ENCODE peak calls at places on chromosomes 3 and 15, in six cellular contexts. Q is IMR-90, R is GM12878, S is HepG2, P is GM23338, I is PC-3. V is an unnamed sample.

GRCh38 chr3:38027466-38028465 is 1.7 kb downstream of the PLCD1 start:
- DNase-seq in Q (no peak), R (no peak), S (no peak), P (no peak), I (no peak), V (no peak)

GRCh38 chr15:62600376-62600775 is 435.3 kb upstream of the C2CD4B start:
- DNase-seq in Q (no peak), R (no peak), S (no peak), P (no peak), I (no peak), V (no peak)

GRCh38 chr3:123755508-123755907 is 128.6 kb downstream of the MYLK start:
- DNase-seq in Q (no peak), R (no peak), S (peak), P (no peak), I (no peak), V (no peak)

GRCh38 chr3:101780661-101781060 is 1.6 kb downstream of the NXPE3 start:
- DNase-seq in Q (peak), R (no peak), S (peak), P (peak), I (peak), V (no peak)

GRCh38 chr3:47035645-47036044 is 56.2 kb downstream of the NBEAL2 start:
- DNase-seq in Q (peak), R (no peak), S (peak), P (no peak), I (no peak), V (no peak)

GRCh38 chr3:14561051-14561634 is 21.0 kb upstream of the GRIP2 start:
- DNase-seq in Q (peak), R (no peak), S (no peak), P (no peak), I (peak), V (no peak)

GRCh38 chr15:38551720-38552627 is 12.6 kb downstream of the RASGRP1 start:
- DNase-seq in Q (no peak), R (no peak), S (no peak), P (peak), I (no peak), V (no peak)

GRCh38 chr15:55282284-55282833 is 7.3 kb downstream of the RAB27A start:
- DNase-seq in Q (peak), R (no peak), S (no peak), P (no peak), I (peak), V (no peak)

GRCh38 chr15:65411470-65412071 is 11.2 kb downstream of the IGDCC4 start:
- DNase-seq in Q (peak), R (no peak), S (no peak), P (no peak), I (peak), V (no peak)

DNA sequence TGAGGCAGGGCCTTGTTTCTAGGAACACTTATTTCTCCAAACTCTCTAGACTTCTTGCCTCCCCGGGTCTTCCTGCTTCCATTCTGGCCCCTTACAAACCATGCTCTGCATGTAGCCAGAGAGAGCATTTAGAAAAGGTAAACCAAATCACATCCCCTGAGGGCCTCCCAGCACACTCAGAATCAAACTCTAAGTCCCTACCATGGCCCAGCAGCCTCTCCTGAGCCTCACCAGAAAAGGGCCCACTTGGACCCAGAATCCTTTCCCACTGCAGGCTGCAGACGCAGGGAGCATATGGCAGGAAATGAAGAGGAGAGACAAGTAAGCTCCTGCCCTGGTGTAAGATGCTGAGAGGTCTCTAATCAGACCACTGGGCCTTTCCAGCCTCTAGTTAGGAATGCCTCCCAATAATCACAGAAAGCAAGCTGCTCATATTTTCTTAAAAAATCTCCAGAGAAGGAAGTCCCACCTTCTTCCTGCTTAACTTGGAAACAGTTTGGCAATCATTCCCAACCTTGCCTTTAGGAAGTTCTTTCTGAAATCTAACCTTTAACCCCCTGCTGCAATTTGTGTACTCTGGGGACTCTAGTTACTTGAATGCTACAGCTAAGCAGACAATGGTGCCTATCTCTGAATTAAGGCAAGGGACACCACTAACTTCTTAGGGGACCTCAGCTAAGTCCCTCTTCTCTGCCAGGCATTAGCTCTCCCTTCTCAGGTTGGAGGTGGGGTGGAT is 4.2 kb downstream of the AMOTL2 start:
- DNase-seq in Q (no peak), R (no peak), S (no peak), P (no peak), I (no peak), V (no peak)
- H3K4me2 ChIP-seq in Q (peak), R (no peak), S (no peak), P (no peak), I (no peak), V (no peak)

GRCh38 chr3:159787191-159787590 is 201.4 kb upstream of the IL12A start:
- DNase-seq in Q (peak), R (no peak), S (peak), P (no peak), I (peak), V (no peak)

GRCh38 chr3:159788291-159788690 is 200.3 kb upstream of the IL12A start:
- DNase-seq in Q (no peak), R (no peak), S (no peak), P (no peak), I (no peak), V (no peak)

GRCh38 chr3:159786489-159787181 is 202.0 kb upstream of the IL12A start:
- DNase-seq in Q (no peak), R (no peak), S (no peak), P (no peak), I (no peak), V (no peak)

GRCh38 chr3:159788987-159789386 is 199.6 kb upstream of the IL12A start:
- DNase-seq in Q (no peak), R (no peak), S (no peak), P (no peak), I (no peak), V (no peak)

DNA sequence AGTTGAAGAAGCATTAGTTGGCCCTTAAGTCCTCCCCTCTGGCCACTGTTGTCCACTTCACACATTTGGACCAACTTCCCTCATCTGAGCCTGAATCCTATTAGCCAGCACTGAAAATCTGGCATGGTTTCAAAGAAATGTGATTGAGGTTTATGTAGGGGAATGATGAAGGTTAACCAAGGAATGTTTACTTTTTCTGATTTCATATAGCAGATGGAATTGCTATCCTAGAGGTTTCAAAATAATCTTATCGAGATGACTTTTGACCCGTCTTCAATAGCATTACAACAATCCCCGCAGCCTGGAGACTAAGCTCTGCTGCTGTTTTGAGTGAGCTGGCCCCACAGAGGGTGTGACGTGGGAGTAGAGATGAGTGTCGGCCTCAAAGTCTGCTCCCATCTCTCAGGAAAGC is 200.8 kb upstream of the IL12A start:
- DNase-seq in Q (peak), R (no peak), S (peak), P (no peak), I (peak), V (no peak)
- H3K4me2 ChIP-seq in Q (peak), R (no peak), S (peak), P (no peak), I (peak), V (no peak)

GRCh38 chr15:80019168-80019745 is 40.2 kb upstream of the ZFAND6 start:
- DNase-seq in Q (no peak), R (no peak), S (no peak), P (no peak), I (no peak), V (no peak)

GRCh38 chr15:80026310-80026709 is 33.2 kb upstream of the ZFAND6 start:
- DNase-seq in Q (no peak), R (no peak), S (no peak), P (no peak), I (no peak), V (no peak)

GRCh38 chr15:80015156-80015555 is 44.2 kb upstream of the BCL2A1 start:
- DNase-seq in Q (no peak), R (no peak), S (no peak), P (no peak), I (no peak), V (no peak)

GRCh38 chr15:80020731-80021130 is 38.7 kb upstream of the ZFAND6 start:
- DNase-seq in Q (no peak), R (no peak), S (no peak), P (no peak), I (no peak), V (no peak)
- H3K4me2 ChIP-seq in Q (no peak), R (peak), S (no peak), P (no peak), I (no peak), V (no peak)

GRCh38 chr3:136196401-136197158 is 445 bp upstream of the MSL2 start:
- DNase-seq in Q (peak), R (peak), S (peak), P (peak), I (peak), V (peak)
- H3K4me2 ChIP-seq in Q (peak), R (peak), S (peak), P (peak), I (peak), V (peak)

GRCh38 chr3:3196148-3196861 is 16.8 kb upstream of the CRBN start:
- DNase-seq in Q (no peak), R (no peak), S (no peak), P (peak), I (peak), V (no peak)
- H3K4me2 ChIP-seq in Q (no peak), R (no peak), S (no peak), P (no peak), I (no peak), V (no peak)

GRCh38 chr3:108064293-108064887 is 26.4 kb downstream of the CD47 start:
- DNase-seq in Q (no peak), R (no peak), S (no peak), P (no peak), I (no peak), V (no peak)
- H3K4me2 ChIP-seq in Q (no peak), R (no peak), S (no peak), P (no peak), I (no peak), V (no peak)